ENCODE peak calls at places on chromosome 18, in nine cellular contexts. V is activated gamma-delta T cell treated with Interleukin-2 at 50 U/mL for 16 hours; Z is cardiac muscle cell; N is dorsolateral prefrontal cortex; J is CD4-positive, alpha-beta memory T cell; D is aorta; K is Caco-2; G is NCI-H226; C is type B pancreatic cell. O is an unnamed sample.

GRCh38 chr18:28805491-28805890 is 628.6 kb upstream of the CDH2 start:
- DNase-seq in J (no peak), N (no peak), V (no peak), G (no peak), Z (no peak), C (no peak), D (no peak), K (no peak), O (no peak)

GRCh38 chr18:57107141-57107832 is 39.6 kb upstream of the BOD1L2 start:
- DNase-seq in G (no peak), Z (peak), J (no peak), C (no peak), K (no peak), N (no peak), V (no peak), D (no peak), O (no peak)

GRCh38 chr18:58525517-58525916 is 103.4 kb downstream of the ALPK2 start:
- DNase-seq in Z (no peak), D (no peak), V (no peak), C (no peak), J (no peak), G (no peak), K (no peak), N (no peak), O (peak)

GRCh38 chr18:63131106-63131943 is 188.2 kb downstream of the BCL2 start:
- DNase-seq in Z (peak), D (no peak), G (no peak), N (no peak), V (peak), K (no peak), C (no peak), J (peak), O (peak)

GRCh38 chr18:23814977-23815614 is 125.8 kb downstream of the LAMA3 start:
- DNase-seq in K (no peak), J (no peak), D (no peak), G (no peak), C (no peak), Z (no peak), V (no peak), N (peak), O (no peak)

GRCh38 chr18:34729264-34729663 is 19.2 kb downstream of the DTNA start:
- DNase-seq in V (no peak), G (no peak), Z (peak), C (no peak), N (no peak), K (no peak), D (no peak), J (no peak), O (peak)

GRCh38 chr18:7256959-7257742 is 26.3 kb downstream of the LRRC30 start:
- DNase-seq in J (no peak), V (no peak), N (no peak), D (no peak), C (no peak), Z (no peak), G (no peak), K (no peak), O (no peak)

GRCh38 chr18:47215554-47216138 is 35.8 kb downstream of the SKOR2 start:
- DNase-seq in J (peak), K (no peak), D (no peak), C (no peak), N (peak), V (no peak), G (peak), Z (peak), O (peak)

GRCh38 chr18:53219853-53220252 is 879.9 kb downstream of the DCC start:
- DNase-seq in N (no peak), C (no peak), D (no peak), V (no peak), K (no peak), J (no peak), G (no peak), Z (no peak), O (no peak)

GRCh38 chr18:60649816-60650215 is 277.2 kb upstream of the MC4R start:
- DNase-seq in D (no peak), G (no peak), V (no peak), C (no peak), N (no peak), K (no peak), Z (no peak), J (no peak), O (no peak)

GRCh38 chr18:3950668-3951413 is 500.9 kb downstream of the TGIF1 start:
- DNase-seq in N (no peak), D (no peak), C (no peak), V (no peak), J (no peak), K (no peak), G (no peak), Z (no peak), O (no peak)

GRCh38 chr18:48122376-48122775 is 191.9 kb upstream of the SMAD2 start:
- DNase-seq in G (no peak), D (no peak), Z (no peak), N (no peak), J (no peak), V (no peak), K (no peak), C (no peak), O (no peak)

GRCh38 chr18:13099113-13099512 is 108.0 kb downstream of the CEP192 start:
- DNase-seq in K (no peak), V (no peak), Z (no peak), J (no peak), C (no peak), D (peak), N (no peak), G (no peak), O (no peak)

GRCh38 chr18:8207996-8208395 is 401.2 kb upstream of the RAB12 start:
- DNase-seq in D (no peak), N (no peak), C (no peak), J (no peak), K (peak), V (no peak), Z (no peak), G (no peak), O (no peak)

GRCh38 chr18:12745095-12745820 is 42.4 kb downstream of the PSMG2 start:
- DNase-seq in G (no peak), Z (no peak), N (no peak), J (no peak), V (no peak), C (no peak), K (no peak), D (no peak), O (no peak)

GRCh38 chr18:41617592-41617991 is 337.4 kb upstream of the PIK3C3 start:
- DNase-seq in N (no peak), Z (no peak), C (no peak), D (no peak), J (no peak), G (no peak), K (no peak), V (no peak), O (no peak)